ENCODE peak calls at places on chromosomes 1 and 21, in ten cellular contexts. F is DMS79; N is activated CD4-positive, alpha-beta T cell treated with anti-CD3 and anti-CD28 coated beads, Interleukin-2, amount 10 ng/mL, durations not matched to agents 7 days and 5 days; T is NCI-H1436; G is endothelial cell; J is KBM-7; D is breast epithelium; H is CD8-positive, alpha-beta memory T cell; P is T-helper 2 cell; X is GM04504. A is an unnamed sample.

GRCh38 chr21:35002879-35003722 is 46.0 kb downstream of the RUNX1 start:
- DNase-seq in F (no peak), N (no peak), T (no peak), G (no peak), J (peak), D (no peak), H (no peak), P (no peak), X (no peak), A (peak)

GRCh38 chr1:241950390-241950789 is 7.2 kb upstream of the BECN2 start:
- DNase-seq in F (no peak), N (no peak), T (no peak), G (no peak), J (no peak), D (no peak), H (no peak), P (no peak), X (peak), A (peak)

GRCh38 chr1:108732398-108732797 is 14.1 kb upstream of the STXBP3 start:
- DNase-seq in F (no peak), N (no peak), T (no peak), G (no peak), J (no peak), D (no peak), H (no peak), P (no peak), X (no peak), A (peak)

GRCh38 chr1:29062157-29062942 is 61.4 kb downstream of the TMEM200B start:
- DNase-seq in F (no peak), N (no peak), T (no peak), G (no peak), J (no peak), D (no peak), H (no peak), P (no peak), X (no peak), A (no peak)

GRCh38 chr1:155968670-155969069 is 9.7 kb downstream of the ARHGEF2 start:
- DNase-seq in F (no peak), N (no peak), T (no peak), G (no peak), J (no peak), D (no peak), H (no peak), P (no peak), X (no peak), A (no peak)

GRCh38 chr1:204450461-204451257 is 39.0 kb upstream of the PPP1R15B start:
- DNase-seq in F (no peak), N (no peak), T (no peak), G (no peak), J (no peak), D (no peak), H (no peak), P (no peak), X (no peak), A (no peak)

GRCh38 chr1:112307930-112308329 is 88.1 kb upstream of the CTTNBP2NL start:
- DNase-seq in F (no peak), N (no peak), T (no peak), G (no peak), J (no peak), D (no peak), H (no peak), P (no peak), X (no peak), A (no peak)

GRCh38 chr1:55310517-55310927 is 95.4 kb upstream of the USP24 start:
- DNase-seq in F (no peak), N (no peak), T (no peak), G (no peak), J (peak), D (no peak), H (no peak), P (no peak), X (peak), A (peak)

GRCh38 chr1:206716519-206717236 is 32.0 kb downstream of the MAPKAPK2 start:
- DNase-seq in F (no peak), N (no peak), T (no peak), G (no peak), J (no peak), D (no peak), H (no peak), P (no peak), X (no peak), A (no peak)

GRCh38 chr1:38608202-38608864 is 251.2 kb downstream of the RRAGC start:
- DNase-seq in F (no peak), N (peak), T (peak), G (peak), J (peak), D (no peak), H (no peak), P (no peak), X (no peak), A (no peak)

GRCh38 chr1:152112885-152113432 is 2.3 kb downstream of the TCHH start:
- DNase-seq in F (no peak), N (no peak), T (no peak), G (no peak), J (no peak), D (no peak), H (no peak), P (no peak), X (no peak), A (no peak)

GRCh38 chr1:40530735-40531380 is 579 bp upstream of the ZNF684 start:
- DNase-seq in F (no peak), N (peak), T (no peak), G (no peak), J (no peak), D (no peak), H (no peak), P (no peak), X (no peak), A (peak)

GRCh38 chr1:63322248-63322943 is at the start of gene FOXD3:
- DNase-seq in F (peak), N (no peak), T (peak), G (peak), J (peak), D (peak), H (no peak), P (no peak), X (no peak), A (peak)

GRCh38 chr21:31630062-31630711 is 29.3 kb upstream of the SOD1 start:
- DNase-seq in F (peak), N (no peak), T (no peak), G (no peak), J (no peak), D (peak), H (no peak), P (no peak), X (peak), A (peak)

GRCh38 chr1:222631611-222632208 is 13.8 kb downstream of the MIA3 start:
- DNase-seq in F (no peak), N (no peak), T (no peak), G (no peak), J (no peak), D (no peak), H (no peak), P (no peak), X (no peak), A (no peak)

GRCh38 chr1:211478376-211478775 is 13.6 kb downstream of the RD3 start:
- DNase-seq in F (no peak), N (no peak), T (no peak), G (no peak), J (no peak), D (no peak), H (no peak), P (no peak), X (no peak), A (no peak)

GRCh38 chr1:172201572-172201971 is 218.9 kb upstream of the C1orf105 start:
- DNase-seq in F (no peak), N (no peak), T (no peak), G (no peak), J (no peak), D (no peak), H (no peak), P (no peak), X (no peak), A (no peak)

GRCh38 chr1:31310131-31310530 is 13.3 kb downstream of the ZCCHC17 start:
- DNase-seq in F (no peak), N (no peak), T (no peak), G (no peak), J (no peak), D (no peak), H (no peak), P (no peak), X (no peak), A (no peak)